ENCODE peak calls at places on chromosomes 7 and 10, in eight cellular contexts. Q is vagina, C is adrenal gland, X is cardiac muscle cell, N is IMR-90, Z is suprapubic skin, Y is heart left ventricle, O is heart right ventricle. T is an unnamed sample. For H3K4me1, the result is how much of the 10 kb centered on the place peaks cover.

GRCh38 chr10:34743804-34744203 is 71.3 kb downstream of the PARD3 start:
- DNase-seq in Q (no peak), C (peak), X (no peak), N (peak), Z (no peak), Y (peak), O (peak), T (peak)

GRCh38 chr7:122262246-122262645 is 42.3 kb downstream of the FEZF1 start:
- DNase-seq in Q (no peak), C (no peak), X (no peak), N (no peak), Z (no peak), Y (no peak), O (no peak), T (no peak)

GRCh38 chr10:31721166-31721565 is 207.5 kb downstream of the ARHGAP12 start:
- DNase-seq in Q (no peak), C (no peak), X (no peak), N (no peak), Z (no peak), Y (no peak), O (no peak), T (no peak)

GRCh38 chr7:84637568-84638338 is 443.2 kb upstream of the SEMA3A start:
- DNase-seq in Q (no peak), C (no peak), X (peak), N (peak), Z (no peak), Y (no peak), O (no peak), T (no peak)

GRCh38 chr7:98651760-98652159 is 34.7 kb downstream of the NPTX2 start:
- DNase-seq in Q (no peak), C (peak), X (no peak), N (no peak), Z (no peak), Y (no peak), O (no peak), T (no peak)

GRCh38 chr10:91627344-91628102 is 5.3 kb downstream of the PPP1R3C start:
- DNase-seq in Q (no peak), C (no peak), X (no peak), N (no peak), Z (no peak), Y (no peak), O (no peak), T (no peak)

GRCh38 chr10:4733150-4733842 is 92.7 kb upstream of the AKR1E2 start:
- DNase-seq in Q (no peak), C (no peak), X (no peak), N (no peak), Z (no peak), Y (no peak), O (no peak), T (no peak)

GRCh38 chr10:9786101-9786500 is 1231.6 kb upstream of the CELF2 start:
- DNase-seq in Q (no peak), C (no peak), X (no peak), N (peak), Z (no peak), Y (no peak), O (no peak), T (no peak)

GRCh38 chr7:128886391-128887168 is 23.9 kb downstream of the ATP6V1F start:
- DNase-seq in Q (no peak), C (no peak), X (no peak), N (no peak), Z (no peak), Y (peak), O (no peak), T (no peak)

GRCh38 chr7:86926732-86927131 is 132.7 kb downstream of the ELAPOR2 start:
- DNase-seq in Q (no peak), C (no peak), X (peak), N (peak), Z (no peak), Y (no peak), O (no peak), T (no peak)

GRCh38 chr10:31952066-31952465 is 23.4 kb upstream of the ARHGAP12 start:
- DNase-seq in Q (no peak), C (no peak), X (no peak), N (no peak), Z (no peak), Y (no peak), O (no peak), T (no peak)

GRCh38 chr7:2172311-2173183 is 60.2 kb downstream of the MAD1L1 start:
- DNase-seq in Q (no peak), C (peak), X (no peak), N (peak), Z (no peak), Y (no peak), O (no peak), T (no peak)

GRCh38 chr7:112193915-112194502 is 12.2 kb downstream of the DOCK4 start:
- DNase-seq in Q (no peak), C (no peak), X (no peak), N (no peak), Z (no peak), Y (no peak), O (no peak), T (no peak)

GRCh38 chr10:129755075-129756020 is 208.7 kb downstream of the EBF3 start:
- DNase-seq in Q (peak), C (peak), X (no peak), N (no peak), Z (peak), Y (no peak), O (no peak), T (peak)

GRCh38 chr10:71061472-71061871 is 150.9 kb upstream of the UNC5B start:
- DNase-seq in Q (no peak), C (no peak), X (no peak), N (no peak), Z (no peak), Y (no peak), O (no peak), T (no peak)

GRCh38 chr10:84845628-84846261 is 517.4 kb downstream of the CCSER2 start:
- DNase-seq in Q (no peak), C (peak), X (peak), N (no peak), Z (no peak), Y (no peak), O (no peak), T (no peak)

GRCh38 chr7:17369686-17370426 is 71.4 kb downstream of the AHR start:
- DNase-seq in Q (no peak), C (no peak), X (no peak), N (peak), Z (no peak), Y (no peak), O (peak), T (peak)

GRCh38 chr7:131203291-131203976 is 124.2 kb upstream of the MKLN1 start:
- DNase-seq in Q (no peak), C (no peak), X (no peak), N (no peak), Z (no peak), Y (no peak), O (no peak), T (no peak)

GRCh38 chr7:41003031-41003925 is 699.6 kb downstream of the INHBA start:
- DNase-seq in Q (no peak), C (peak), X (peak), N (peak), Z (no peak), Y (no peak), O (no peak), T (no peak)

GRCh38 chr10:113539789-113540188 is 13.1 kb upstream of the HABP2 start:
- DNase-seq in Q (no peak), C (peak), X (no peak), N (peak), Z (no peak), Y (no peak), O (no peak), T (no peak)

GRCh38 chr10:32909461-32909860 is 48.6 kb downstream of the ITGB1 start:
- DNase-seq in Q (no peak), C (no peak), X (no peak), N (peak), Z (no peak), Y (no peak), O (no peak), T (no peak)

GRCh38 chr7:107744345-107744750 is 406 bp downstream of the CBLL1 start:
- DNase-seq in Q (no peak), C (no peak), X (no peak), N (no peak), Z (no peak), Y (no peak), O (no peak), T (no peak)

GRCh38 chr7:105205592-105206211 is 183.0 kb downstream of the SRPK2 start:
- DNase-seq in Q (no peak), C (no peak), X (no peak), N (no peak), Z (no peak), Y (no peak), O (no peak), T (no peak)

GRCh38 chr10:127293640-127294039 is 97.2 kb upstream of the INSYN2A start:
- DNase-seq in Q (no peak), C (no peak), X (no peak), N (no peak), Z (no peak), Y (no peak), O (no peak), T (no peak)

GRCh38 chr7:26861050-26861449 is 3.3 kb downstream of the SKAP2 start:
- DNase-seq in Q (no peak), C (no peak), X (no peak), N (no peak), Z (no peak), Y (no peak), O (no peak), T (no peak)

GRCh38 chr10:106224676-106225075 is 939.8 kb downstream of the SORCS1 start:
- DNase-seq in Q (no peak), C (no peak), X (no peak), N (peak), Z (no peak), Y (no peak), O (no peak), T (no peak)

GRCh38 chr7:37208528-37208927 is 240.1 kb downstream of the ELMO1 start:
- DNase-seq in Q (no peak), C (peak), X (peak), N (peak), Z (no peak), Y (peak), O (peak), T (peak)

GRCh38 chr7:24831240-24831639 is 74.0 kb upstream of the GSDME start:
- DNase-seq in Q (no peak), C (no peak), X (no peak), N (peak), Z (no peak), Y (no peak), O (no peak), T (no peak)

GRCh38 chr7:104901239-104901638 is 112.8 kb upstream of the KMT2E start:
- DNase-seq in Q (no peak), C (no peak), X (no peak), N (no peak), Z (no peak), Y (no peak), O (no peak), T (no peak)

GRCh38 chr10:101287922-101288638 is 58.8 kb upstream of the LBX1 start:
- DNase-seq in Q (no peak), C (peak), X (peak), N (peak), Z (no peak), Y (no peak), O (no peak), T (no peak)

GRCh38 chr10:117818696-117819095 is 228.0 kb downstream of the RAB11FIP2 start:
- DNase-seq in Q (peak), C (no peak), X (no peak), N (no peak), Z (no peak), Y (no peak), O (no peak), T (no peak)

GRCh38 chr7:138961159-138961558 is 20.0 kb downstream of the KIAA1549 start:
- DNase-seq in Q (no peak), C (peak), X (no peak), N (no peak), Z (no peak), Y (no peak), O (no peak), T (no peak)

GRCh38 chr7:18902892-18903291 is 214.5 kb downstream of the TWIST1 start:
- DNase-seq in Q (no peak), C (no peak), X (no peak), N (no peak), Z (no peak), Y (no peak), O (no peak), T (no peak)

GRCh38 chr7:18903676-18904075 is 213.8 kb downstream of the TWIST1 start:
- DNase-seq in Q (no peak), C (no peak), X (no peak), N (no peak), Z (no peak), Y (no peak), O (no peak), T (no peak)

GRCh38 chr7:18901881-18902280 is 215.6 kb downstream of the TWIST1 start:
- DNase-seq in Q (no peak), C (no peak), X (no peak), N (no peak), Z (no peak), Y (no peak), O (no peak), T (no peak)

GRCh38 chr7:18901351-18901750 is 216.1 kb downstream of the TWIST1 start:
- DNase-seq in Q (no peak), C (no peak), X (no peak), N (no peak), Z (no peak), Y (no peak), O (no peak), T (no peak)

DNA sequence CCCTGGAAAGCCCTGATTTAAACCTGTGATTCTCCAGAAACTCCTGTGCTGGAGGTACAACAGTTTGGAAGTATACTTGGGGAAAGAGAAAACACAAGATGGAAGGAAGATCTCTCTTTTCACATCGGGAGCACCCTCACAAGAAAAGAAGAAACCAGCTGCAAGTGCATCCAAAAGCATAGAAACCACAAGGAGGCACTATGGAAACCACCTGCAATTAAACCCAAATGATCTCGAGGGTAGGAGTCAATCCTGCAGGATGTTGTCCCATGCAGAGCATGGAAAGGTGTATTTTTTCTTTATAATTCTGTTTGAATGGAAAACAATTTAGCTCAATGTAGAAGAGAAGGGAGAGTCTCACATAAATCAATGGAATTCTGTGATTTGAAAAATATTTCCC is 210.5 kb downstream of the TWIST1 start:
- DNase-seq in Q (no peak), C (no peak), X (no peak), N (no peak), Z (no peak), Y (no peak), O (no peak), T (no peak)
- TF ChIP-seq CTCF in Q (no peak), C (no peak), X (peak), N (no peak), Z (no peak), Y (no peak), O (no peak), T (no peak)

GRCh38 chr7:19816128-19816527 is 42.7 kb upstream of the TMEM196 start:
- DNase-seq in Q (no peak), C (no peak), X (no peak), N (no peak), Z (no peak), Y (no peak), O (no peak), T (no peak)

DNA sequence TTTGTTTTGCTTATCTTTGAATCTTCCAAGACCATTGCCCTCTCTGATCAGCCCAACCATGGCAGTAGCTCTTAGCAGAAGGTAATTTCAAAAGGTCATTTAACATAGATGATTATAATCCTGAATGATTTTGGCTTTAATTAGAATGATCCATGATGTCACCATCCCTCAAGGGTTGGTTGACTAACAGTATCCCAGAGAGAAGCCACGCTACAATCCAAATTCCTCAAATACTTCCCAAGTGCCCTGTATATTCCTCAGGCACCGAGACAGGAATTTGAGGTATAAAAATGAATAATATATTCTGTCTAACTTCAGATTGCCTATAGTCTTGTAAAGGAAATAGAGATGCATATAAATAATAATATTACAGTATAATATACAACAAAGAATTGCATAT is 42.1 kb upstream of the TMEM196 start:
- DNase-seq in Q (no peak), C (no peak), X (no peak), N (no peak), Z (no peak), Y (no peak), O (no peak), T (no peak)
- H3K4me1 ChIP-seq in Q (under half), C (under half), X (under half), N (under half), Z (under half), Y (under half), O (under half), T (under half)

GRCh38 chr7:65832281-65832680 is 40.6 kb upstream of the VKORC1L1 start:
- DNase-seq in Q (no peak), C (no peak), X (peak), N (peak), Z (no peak), Y (no peak), O (no peak), T (no peak)
- TF ChIP-seq CTCF in Q (no peak), C (no peak), X (no peak), N (no peak), Z (no peak), Y (no peak), O (no peak), T (no peak)

GRCh38 chr10:132238371-132239125 is 51.8 kb downstream of the DPYSL4 start:
- DNase-seq in Q (no peak), C (no peak), X (no peak), N (no peak), Z (no peak), Y (no peak), O (no peak), T (no peak)

GRCh38 chr10:132236881-132237280 is 50.1 kb downstream of the DPYSL4 start:
- DNase-seq in Q (no peak), C (no peak), X (no peak), N (no peak), Z (no peak), Y (no peak), O (no peak), T (no peak)

GRCh38 chr10:132237396-132237795 is 50.6 kb downstream of the DPYSL4 start:
- DNase-seq in Q (no peak), C (no peak), X (no peak), N (no peak), Z (no peak), Y (no peak), O (no peak), T (no peak)

GRCh38 chr10:132239126-132240031 is 52.6 kb downstream of the DPYSL4 start:
- DNase-seq in Q (no peak), C (peak), X (peak), N (peak), Z (no peak), Y (peak), O (peak), T (no peak)

GRCh38 chr10:132237871-132238270 is 51.1 kb downstream of the DPYSL4 start:
- DNase-seq in Q (no peak), C (no peak), X (no peak), N (no peak), Z (no peak), Y (no peak), O (no peak), T (peak)
- H3K4me1 ChIP-seq in Q (under half), C (under half), X (under half), N (under half), Z (under half), Y (under half), O (under half), T (under half)